ENCODE peak calls at places on chromosomes 13 and 19, in eight cellular contexts. N is transverse colon; A is activated T-cell treated with anti-CD3 and anti-CD28 coated beads for 1 hour; T is activated CD4-positive, alpha-beta T cell treated with anti-CD3 and anti-CD28 coated beads, Interleukin-2, amount 50 U/mL, for 1 hour; W is endodermal cell; B is myocyte; P is Peyer's patch; X is GM23338. D is an unnamed sample.

GRCh38 chr19:7985481-7985911 is 19.9 kb downstream of the ELAVL1 start:
- DNase-seq in P (no peak), A (no peak), X (no peak), W (no peak), B (no peak), N (no peak), T (no peak), D (no peak)

GRCh38 chr13:55464222-55464621 is 1676.5 kb upstream of the PRR20A start:
- DNase-seq in N (no peak), W (no peak), P (no peak), A (no peak), T (no peak), B (no peak), X (no peak), D (no peak)

GRCh38 chr13:98480915-98481510 is 95.9 kb downstream of the STK24 start:
- DNase-seq in N (peak), P (no peak), A (no peak), X (no peak), W (no peak), B (no peak), T (peak), D (no peak)

GRCh38 chr19:33677745-33678426 is 56.1 kb downstream of the CHST8 start:
- DNase-seq in P (no peak), A (no peak), W (peak), T (no peak), N (no peak), B (no peak), X (peak), D (no peak)

GRCh38 chr13:74132768-74133656 is 1.2 kb downstream of the KLF12 start:
- DNase-seq in W (peak), X (peak), T (peak), A (no peak), B (peak), P (peak), N (peak), D (peak)

GRCh38 chr13:40615619-40616018 is 50.8 kb downstream of the FOXO1 start:
- DNase-seq in T (no peak), X (no peak), B (no peak), A (no peak), P (no peak), W (no peak), N (no peak), D (no peak)

GRCh38 chr19:18304496-18305312 is 18.2 kb downstream of the LSM4 start:
- DNase-seq in W (peak), A (peak), P (peak), B (peak), N (peak), X (peak), T (peak), D (peak)

GRCh38 chr13:75938811-75939525 is 302.8 kb downstream of the LMO7 start:
- DNase-seq in P (no peak), T (no peak), W (no peak), B (no peak), N (no peak), X (no peak), A (no peak), D (no peak)

GRCh38 chr13:46101488-46102289 is 3.1 kb downstream of the CPB2 start:
- DNase-seq in B (no peak), N (no peak), W (no peak), P (no peak), T (no peak), A (no peak), X (no peak), D (no peak)

GRCh38 chr13:48165063-48165462 is 67.9 kb upstream of the ITM2B start:
- DNase-seq in X (no peak), N (no peak), B (no peak), T (no peak), W (no peak), P (no peak), A (no peak), D (no peak)

GRCh38 chr13:72651196-72651595 is 76.2 kb downstream of the MZT1 start:
- DNase-seq in W (no peak), P (no peak), B (no peak), N (no peak), A (no peak), T (no peak), X (peak), D (no peak)

GRCh38 chr13:51683537-51684050 is 99.3 kb downstream of the WDFY2 start:
- DNase-seq in N (no peak), P (no peak), B (no peak), A (no peak), W (peak), X (peak), T (no peak), D (no peak)

D was measured in T-helper 9 cell.